ENCODE peak calls at places on chromosomes 5 and 9, in ten cellular contexts. W is SK-N-SH, L is aorta, U is fibroblast of lung, F is cardiac muscle cell, Y is psoas muscle, B is AG04450, O is PC-9, C is breast epithelium, R is transverse colon. Z is an unnamed sample.
A peak's percentile ranks its signal among the peaks of the same experiment; 100 is the strongest.

GRCh38 chr5:169988947-169989346 is 8.7 kb upstream of the INSYN2B start:
- DNase-seq in W (no peak), L (no peak), U (no peak), F (no peak), Y (no peak), B (no peak), O (peak; percentile 74), C (no peak), R (no peak), Z (no peak)

GRCh38 chr5:126506079-126506478 is 82.9 kb downstream of the GRAMD2B start:
- DNase-seq in W (no peak), L (no peak), U (no peak), F (no peak), Y (no peak), B (no peak), O (no peak), C (no peak), R (no peak), Z (no peak)

GRCh38 chr5:56200856-56201638 is 32.1 kb downstream of the ANKRD55 start:
- DNase-seq in W (peak; percentile 74), L (no peak), U (peak; percentile 64), F (peak; percentile 85), Y (peak; percentile 27), B (peak; percentile 30), O (peak; percentile 74), C (peak; percentile 24), R (peak; percentile 64), Z (peak; percentile 39)

GRCh38 chr9:124371183-124371582 is 44.1 kb downstream of the PSMB7 start:
- DNase-seq in W (no peak), L (no peak), U (peak; percentile 55), F (no peak), Y (no peak), B (no peak), O (peak; percentile 43), C (no peak), R (no peak), Z (no peak)

GRCh38 chr5:139385061-139385889 is 2.2 kb upstream of the SLC23A1 start:
- DNase-seq in W (no peak), L (no peak), U (no peak), F (no peak), Y (no peak), B (no peak), O (no peak), C (no peak), R (peak; percentile 51), Z (no peak)

GRCh38 chr9:107485451-107486043 is 4.0 kb downstream of the KLF4 start:
- DNase-seq in W (no peak), L (no peak), U (peak; percentile 14), F (no peak), Y (no peak), B (no peak), O (no peak), C (no peak), R (no peak), Z (no peak)

GRCh38 chr9:79236466-79236865 is 335.3 kb upstream of the TLE4 start:
- DNase-seq in W (no peak), L (no peak), U (peak; percentile 31), F (no peak), Y (no peak), B (no peak), O (no peak), C (no peak), R (no peak), Z (no peak)

GRCh38 chr9:87890866-87891265 is 8.2 kb downstream of the SPATA31E1 start:
- DNase-seq in W (no peak), L (no peak), U (no peak), F (no peak), Y (no peak), B (no peak), O (no peak), C (no peak), R (no peak), Z (no peak)

GRCh38 chr5:14208071-14209021 is 65.2 kb downstream of the TRIO start:
- DNase-seq in W (no peak), L (no peak), U (peak; percentile 93), F (no peak), Y (no peak), B (peak; percentile 80), O (peak; percentile 34), C (no peak), R (peak; percentile 59), Z (no peak)

GRCh38 chr5:169826618-169827017 is 153.7 kb downstream of the INSYN2B start:
- DNase-seq in W (no peak), L (no peak), U (no peak), F (no peak), Y (no peak), B (no peak), O (no peak), C (no peak), R (no peak), Z (no peak)

GRCh38 chr5:14464101-14464500 is 117.5 kb upstream of the OTULINL start:
- DNase-seq in W (no peak), L (no peak), U (no peak), F (no peak), Y (no peak), B (no peak), O (no peak), C (no peak), R (no peak), Z (no peak)

DNA sequence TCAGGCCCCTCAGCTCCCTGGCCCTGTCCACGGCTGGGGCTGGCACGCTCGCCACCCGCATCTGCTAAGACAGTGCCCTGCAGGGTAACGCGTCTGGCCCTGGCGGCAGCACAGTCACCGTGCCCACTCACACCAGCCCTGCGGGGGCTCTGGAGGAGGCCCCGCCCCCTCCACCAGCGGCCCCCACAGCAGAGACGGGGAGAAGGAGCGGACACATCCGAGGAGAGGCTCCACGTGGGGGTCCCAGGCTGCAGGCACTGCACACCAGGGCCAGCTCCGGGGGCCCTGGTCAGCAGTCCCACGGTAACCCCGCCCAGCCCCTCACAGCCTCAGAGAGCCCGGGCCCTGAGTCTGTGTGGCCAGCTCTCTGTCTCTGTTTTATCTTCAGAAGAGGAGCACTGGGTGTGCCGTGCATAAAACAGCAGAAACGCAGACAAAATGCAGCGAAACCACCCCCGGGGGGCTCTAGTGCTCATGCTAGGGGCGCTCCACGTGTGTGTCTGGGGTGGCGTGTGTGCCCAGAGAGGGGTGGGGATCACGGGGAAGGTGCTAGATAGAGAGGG is 47.5 kb upstream of the NRARP start:
- DNase-seq in W (peak; percentile 16), L (no peak), U (no peak), F (no peak), Y (no peak), B (no peak), O (no peak), C (peak; percentile 7), R (no peak), Z (no peak)
- H3K9me3 ChIP-seq in W (no peaks in the 10 kb centered on the region), L (peaks cover 7% of the 10 kb centered on the region), U (no peaks in the 10 kb centered on the region), F (no peaks in the 10 kb centered on the region), Y (no peaks in the 10 kb centered on the region), B (peaks cover 72% of the 10 kb centered on the region), O (peaks cover 9% of the 10 kb centered on the region), C (peaks cover 10% of the 10 kb centered on the region), R (no peaks in the 10 kb centered on the region), Z (no peaks in the 10 kb centered on the region)

GRCh38 chr9:8800196-8800595 is 1000.6 kb upstream of the DMAC1 start:
- DNase-seq in W (no peak), L (no peak), U (no peak), F (no peak), Y (no peak), B (no peak), O (no peak), C (no peak), R (no peak), Z (no peak)

GRCh38 chr9:8806150-8806549 is 1006.6 kb upstream of the DMAC1 start:
- DNase-seq in W (no peak), L (no peak), U (no peak), F (no peak), Y (no peak), B (no peak), O (no peak), C (no peak), R (no peak), Z (no peak)

GRCh38 chr9:8809747-8810146 is 1010.2 kb upstream of the DMAC1 start:
- DNase-seq in W (no peak), L (no peak), U (no peak), F (no peak), Y (no peak), B (no peak), O (no peak), C (no peak), R (no peak), Z (no peak)

GRCh38 chr9:8802242-8802641 is 1002.7 kb upstream of the DMAC1 start:
- DNase-seq in W (no peak), L (no peak), U (no peak), F (no peak), Y (no peak), B (no peak), O (no peak), C (no peak), R (peak; percentile 13), Z (no peak)

GRCh38 chr9:8804618-8805017 is 1005.0 kb upstream of the DMAC1 start:
- DNase-seq in W (no peak), L (no peak), U (no peak), F (no peak), Y (no peak), B (no peak), O (no peak), C (no peak), R (no peak), Z (no peak)
- H3K27ac ChIP-seq in W (no peak overlapping the region), L (no peak overlapping the region), U (no peak overlapping the region), F (peak overlapping the region; percentile 32), Y (no peak overlapping the region), B (no peak overlapping the region), O (no peak overlapping the region), C (no peak overlapping the region), R (no peak overlapping the region), Z (no peak overlapping the region)

GRCh38 chr5:178989311-178989710 is 5.8 kb downstream of the GRM6 start:
- DNase-seq in W (no peak), L (no peak), U (no peak), F (no peak), Y (no peak), B (no peak), O (no peak), C (no peak), R (no peak), Z (no peak)

GRCh38 chr5:178984145-178985072 is 10.7 kb downstream of the GRM6 start:
- DNase-seq in W (no peak), L (no peak), U (no peak), F (no peak), Y (no peak), B (no peak), O (no peak), C (no peak), R (no peak), Z (no peak)

GRCh38 chr5:178988436-178989220 is 6.5 kb downstream of the GRM6 start:
- DNase-seq in W (no peak), L (no peak), U (no peak), F (no peak), Y (no peak), B (no peak), O (no peak), C (no peak), R (no peak), Z (no peak)

GRCh38 chr5:178983728-178984127 is 11.4 kb downstream of the GRM6 start:
- DNase-seq in W (no peak), L (no peak), U (no peak), F (no peak), Y (no peak), B (no peak), O (no peak), C (no peak), R (no peak), Z (no peak)

GRCh38 chr5:178986326-178986960 is 8.7 kb downstream of the GRM6 start:
- DNase-seq in W (no peak), L (no peak), U (no peak), F (no peak), Y (no peak), B (no peak), O (no peak), C (no peak), R (no peak), Z (no peak)
- H3K9me3 ChIP-seq in W (no peaks in the 10 kb centered on the region), L (peaks cover 35% of the 10 kb centered on the region), U (no peaks in the 10 kb centered on the region), F (no peaks in the 10 kb centered on the region), Y (no peaks in the 10 kb centered on the region), B (peaks cover 96% of the 10 kb centered on the region), O (no peaks in the 10 kb centered on the region), C (peaks cover 85% of the 10 kb centered on the region), R (peaks cover 16% of the 10 kb centered on the region), Z (peaks cover 12% of the 10 kb centered on the region)

GRCh38 chr5:135565691-135566421 is 12.9 kb downstream of the CXCL14 start:
- DNase-seq in W (peak; percentile 60), L (peak; percentile 90), U (peak; percentile 32), F (peak; percentile 64), Y (peak; percentile 69), B (no peak), O (no peak), C (peak; percentile 50), R (peak; percentile 76), Z (peak; percentile 44)
- H3K27ac ChIP-seq in W (no peak overlapping the region), L (no peak overlapping the region), U (no peak overlapping the region), F (no peak overlapping the region), Y (no peak overlapping the region), B (no peak overlapping the region), O (no peak overlapping the region), C (no peak overlapping the region), R (no peak overlapping the region), Z (no peak overlapping the region)

Z was measured in CD4-positive, alpha-beta T cell.